ENCODE peak calls at places on chromosome 13, in six cellular contexts. S, V, Z, R, W and X are unnamed samples.

GRCh38 chr13:98450495-98451167 is 126.3 kb downstream of the STK24 start:
- DNase-seq in V (peak; percentile 60), R (no peak), W (no peak), S (no peak), Z (no peak), X (no peak)

GRCh38 chr13:44012910-44013309 is 133.2 kb downstream of the LACC1 start:
- DNase-seq in W (no peak), S (no peak), V (no peak), Z (no peak), R (no peak), X (no peak)

GRCh38 chr13:80955487-80955886 is 614.6 kb upstream of the SPRY2 start:
- DNase-seq in R (no peak), V (no peak), S (no peak), Z (no peak), W (no peak), X (no peak)

GRCh38 chr13:39767791-39768564 is 112.5 kb downstream of the COG6 start:
- DNase-seq in S (no peak), Z (no peak), W (no peak), V (no peak), R (no peak), X (no peak)

GRCh38 chr13:50341526-50341925 is 326.3 kb downstream of the KCNRG start:
- DNase-seq in Z (no peak), S (no peak), W (no peak), V (no peak), R (no peak), X (no peak)

GRCh38 chr13:20462921-20463320 is 62.7 kb downstream of the CRYL1 start:
- DNase-seq in S (no peak), R (no peak), V (peak; percentile 34), W (no peak), Z (no peak), X (no peak)

GRCh38 chr13:37375071-37375470 is 223.5 kb downstream of the POSTN start:
- DNase-seq in Z (no peak), R (no peak), S (no peak), V (no peak), W (no peak), X (no peak)

GRCh38 chr13:67155898-67156717 is 74.0 kb downstream of the PCDH9 start:
- DNase-seq in R (no peak), S (no peak), W (no peak), V (no peak), Z (no peak), X (no peak)

GRCh38 chr13:37615271-37615670 is 16.7 kb upstream of the POSTN start:
- DNase-seq in S (no peak), V (no peak), Z (no peak), R (no peak), W (no peak), X (no peak)

GRCh38 chr13:39311619-39312018 is 273.4 kb downstream of the NHLRC3 start:
- DNase-seq in W (no peak), S (no peak), R (no peak), V (no peak), Z (no peak), X (no peak)

GRCh38 chr13:61417171-61417570 is 1.5 kb upstream of the PCDH20 start:
- DNase-seq in Z (no peak), V (no peak), W (no peak), R (no peak), S (no peak), X (no peak)

GRCh38 chr13:106612688-106613087 is 44.8 kb upstream of the ARGLU1 start:
- DNase-seq in Z (peak; percentile 59), S (no peak), V (peak; percentile 56), W (peak; percentile 46), R (peak; percentile 58), X (no peak)

GRCh38 chr13:114026128-114026880 is 52.4 kb upstream of the C13orf46 start:
- DNase-seq in Z (no peak), V (peak; percentile 10), W (no peak), S (no peak), R (no peak), X (no peak)

GRCh38 chr13:43021926-43022670 is 1.3 kb upstream of the DNAJC15 start:
- DNase-seq in V (no peak), S (no peak), W (no peak), R (no peak), Z (peak; percentile 31), X (no peak)

GRCh38 chr13:45372189-45373115 is 31.5 kb upstream of the TPT1 start:
- DNase-seq in R (no peak), S (no peak), W (no peak), Z (peak; percentile 15), V (no peak), X (no peak)

GRCh38 chr13:106471957-106472543 is 63.4 kb downstream of the EFNB2 start:
- DNase-seq in S (peak; percentile 44), Z (peak; percentile 91), V (no peak), W (peak; percentile 21), R (peak; percentile 41), X (no peak)

GRCh38 chr13:67258482-67258881 is 28.3 kb upstream of the PCDH9 start:
- DNase-seq in W (no peak), R (no peak), Z (no peak), V (no peak), S (no peak), X (no peak)

GRCh38 chr13:37202264-37202663 is 96.8 kb upstream of the CSNK1A1L start:
- DNase-seq in S (peak; percentile 16), W (no peak), Z (peak; percentile 37), V (no peak), R (no peak), X (no peak)

GRCh38 chr13:79085021-79085420 is 321.0 kb downstream of the RBM26 start:
- DNase-seq in Z (no peak), R (no peak), W (no peak), V (no peak), S (no peak), X (no peak)

GRCh38 chr13:34432234-34432633 is 509.8 kb upstream of the NBEA start:
- DNase-seq in V (no peak), Z (no peak), S (no peak), R (no peak), W (no peak), X (no peak)

GRCh38 chr13:59690857-59691500 is 472.7 kb downstream of the DIAPH3 start:
- DNase-seq in R (no peak), V (no peak), S (no peak), W (no peak), Z (no peak), X (no peak)

GRCh38 chr13:113058129-113058987 is 47.2 kb upstream of the F7 start:
- DNase-seq in V (peak; percentile 1), R (no peak), W (no peak), S (no peak), Z (no peak), X (no peak)

GRCh38 chr13:25046985-25047660 is 48.8 kb upstream of the PABPC3 start:
- DNase-seq in V (no peak), Z (peak; percentile 18), R (no peak), S (peak; percentile 0), W (no peak), X (no peak)

GRCh38 chr13:81726037-81726726 is 1385.3 kb upstream of the SPRY2 start:
- DNase-seq in V (no peak), W (no peak), S (no peak), Z (no peak), R (no peak), X (no peak)

GRCh38 chr13:110221331-110221730 is 85.6 kb downstream of the COL4A1 start:
- DNase-seq in Z (no peak), R (no peak), V (no peak), S (no peak), W (no peak), X (no peak)

GRCh38 chr13:36345438-36346221 is 564 bp downstream of the SPART start:
- DNase-seq in V (peak; percentile 30), Z (peak; percentile 92), S (peak; percentile 54), W (peak; percentile 74), R (peak; percentile 81), X (peak; percentile 19)

GRCh38 chr13:33761744-33762143 is 56.2 kb upstream of the RFC3 start:
- DNase-seq in R (no peak), Z (no peak), W (peak; percentile 35), V (no peak), S (no peak), X (no peak)

GRCh38 chr13:27583645-27584044 is 36.7 kb downstream of the LNX2 start:
- DNase-seq in R (no peak), V (no peak), Z (no peak), W (no peak), S (no peak), X (no peak)

GRCh38 chr13:61247149-61247936 is 168.3 kb downstream of the PCDH20 start:
- DNase-seq in S (no peak), V (no peak), R (no peak), Z (no peak), W (no peak), X (no peak)

GRCh38 chr13:66974174-66974573 is 256.0 kb downstream of the PCDH9 start:
- DNase-seq in S (no peak), V (no peak), R (no peak), W (no peak), Z (peak; percentile 13), X (no peak)

GRCh38 chr13:102569488-102569887 is 27.3 kb upstream of the TPP2 start:
- DNase-seq in V (no peak), R (no peak), S (no peak), W (no peak), Z (peak; percentile 69), X (no peak)

GRCh38 chr13:93535256-93535655 is 308.6 kb downstream of the GPC6 start:
- DNase-seq in V (no peak), Z (peak; percentile 76), S (no peak), R (no peak), W (no peak), X (no peak)

GRCh38 chr13:80278706-80279105 is 62.2 kb downstream of the SPRY2 start:
- DNase-seq in S (no peak), R (no peak), Z (no peak), V (no peak), W (no peak), X (no peak)

GRCh38 chr13:48707405-48707804 is 53.7 kb downstream of the CYSLTR2 start:
- DNase-seq in R (no peak), S (no peak), W (no peak), V (no peak), Z (no peak), X (no peak)
- H3K9me3 ChIP-seq in R (no peaks in the 10 kb centered on the region), S (no peaks in the 10 kb centered on the region), W (no peaks in the 10 kb centered on the region), V (no peaks in the 10 kb centered on the region), Z (no peaks in the 10 kb centered on the region), X (no peaks in the 10 kb centered on the region)

GRCh38 chr13:18949489-18949761 is 232.2 kb downstream of the TUBA3C start:
- DNase-seq in R (no peak), Z (no peak), V (no peak), W (no peak), S (no peak), X (no peak)
- H3K9me3 ChIP-seq in R (no peaks in the 10 kb centered on the region), Z (peaks cover 48% of the 10 kb centered on the region), V (no peaks in the 10 kb centered on the region), W (no peaks in the 10 kb centered on the region), S (peaks cover 86% of the 10 kb centered on the region), X (no peaks in the 10 kb centered on the region)

DNA sequence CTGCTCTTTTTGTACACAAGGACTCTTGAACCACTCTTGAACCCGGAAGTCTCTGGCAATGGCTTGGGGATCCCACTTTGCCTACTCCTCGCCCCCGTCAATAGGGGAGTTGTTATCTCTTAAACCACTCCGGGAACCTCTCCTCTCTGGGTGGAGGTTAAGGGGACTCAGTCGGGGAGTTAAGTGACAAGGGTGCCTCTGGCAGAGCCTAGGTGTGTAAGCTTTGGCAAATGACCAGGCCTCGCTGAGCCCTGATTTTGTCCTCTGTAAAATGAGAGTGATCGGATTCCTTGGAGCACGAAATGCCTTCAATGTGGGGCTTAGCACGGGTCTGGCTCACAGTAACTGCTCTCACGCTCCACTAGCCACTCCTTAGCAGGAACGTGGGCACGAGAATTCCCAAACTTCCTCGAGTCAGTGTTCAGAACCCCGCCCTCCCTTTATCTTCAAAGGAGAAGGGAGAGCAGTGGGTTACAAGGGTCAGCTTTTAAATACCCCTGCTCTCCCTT is 193.3 kb downstream of the KATNAL1 start:
- DNase-seq in S (no peak), Z (no peak), W (peak; percentile 35), V (no peak), R (peak; percentile 38), X (no peak)
- H3K9me3 ChIP-seq in S (no peaks in the 10 kb centered on the region), Z (no peaks in the 10 kb centered on the region), W (no peaks in the 10 kb centered on the region), V (no peaks in the 10 kb centered on the region), R (no peaks in the 10 kb centered on the region), X (no peaks in the 10 kb centered on the region)

GRCh38 chr13:32456591-32456990 is 28.7 kb upstream of the N4BP2L1 start:
- DNase-seq in W (no peak), V (no peak), S (no peak), Z (no peak), R (no peak), X (no peak)
- H3K9me3 ChIP-seq in W (peaks cover 10% of the 10 kb centered on the region), V (no peaks in the 10 kb centered on the region), S (peaks cover 13% of the 10 kb centered on the region), Z (peaks cover 13% of the 10 kb centered on the region), R (peaks cover 7% of the 10 kb centered on the region), X (peaks cover 3% of the 10 kb centered on the region)